ENCODE peak calls at places on chromosomes 3 and 15, in six cellular contexts. I is GM03348; E is adrenal gland; Q is fibroblast of the conjunctiva; T is ACHN; Z is central memory CD8-positive, alpha-beta T cell. L is an unnamed sample.

GRCh38 chr3:150653110-150653561 is 50.0 kb downstream of the SELENOT start:
- DNase-seq in I (no peak), E (no peak), Q (no peak), T (no peak), Z (no peak), L (no peak)

GRCh38 chr3:30751610-30752299 is 142.7 kb downstream of the GADL1 start:
- DNase-seq in I (no peak), E (peak; percentile 48), Q (peak; percentile 31), T (peak; percentile 28), Z (no peak), L (peak; percentile 30)

GRCh38 chr3:146308682-146309081 is 57.8 kb upstream of the PLSCR4 start:
- DNase-seq in I (peak; percentile 52), E (no peak), Q (peak; percentile 13), T (no peak), Z (no peak), L (no peak)

GRCh38 chr3:52388933-52389332 is 56.0 kb downstream of the SEMA3G start:
- DNase-seq in I (no peak), E (no peak), Q (no peak), T (peak; percentile 14), Z (no peak), L (no peak)

GRCh38 chr3:144324061-144324460 is 352.4 kb downstream of the DIPK2A start:
- DNase-seq in I (no peak), E (no peak), Q (no peak), T (no peak), Z (no peak), L (peak; percentile 5)

GRCh38 chr3:177827517-177828249 is 630.4 kb upstream of the TBL1XR1 start:
- DNase-seq in I (peak; percentile 51), E (no peak), Q (no peak), T (peak; percentile 70), Z (no peak), L (no peak)

GRCh38 chr3:72891053-72891855 is 3.4 kb downstream of the GXYLT2 start:
- DNase-seq in I (peak; percentile 84), E (peak; percentile 45), Q (peak; percentile 97), T (peak; percentile 80), Z (no peak), L (peak; percentile 47)

GRCh38 chr3:185920168-185920567 is 17.6 kb downstream of the TRA2B start:
- DNase-seq in I (no peak), E (no peak), Q (no peak), T (no peak), Z (no peak), L (no peak)

GRCh38 chr15:51335538-51335961 is 2.8 kb downstream of the CYP19A1 start:
- DNase-seq in I (no peak), E (no peak), Q (no peak), T (no peak), Z (no peak), L (no peak)

GRCh38 chr3:122246214-122246613 is 62.7 kb downstream of the CASR start:
- DNase-seq in I (no peak), E (no peak), Q (no peak), T (no peak), Z (no peak), L (no peak)

GRCh38 chr3:127525373-127525772 is 65.2 kb downstream of the TPRA1 start:
- DNase-seq in I (no peak), E (no peak), Q (no peak), T (peak; percentile 76), Z (no peak), L (peak; percentile 60)

GRCh38 chr3:188975612-188976314 is 196.0 kb upstream of the TPRG1 start:
- DNase-seq in I (no peak), E (no peak), Q (no peak), T (no peak), Z (no peak), L (no peak)

GRCh38 chr3:88291516-88291915 is 141.8 kb downstream of the C3orf38 start:
- DNase-seq in I (no peak), E (no peak), Q (no peak), T (no peak), Z (no peak), L (no peak)

L was measured in LoVo.